ENCODE peak calls at places on chromosomes 5 and 9, in eight cellular contexts. E, V, L, B, U, R, Q and X are unnamed samples.

GRCh38 chr9:97803167-97804058 is 49.6 kb upstream of the FOXE1 start:
- DNase-seq in E (peak), V (peak), L (peak), B (peak), U (no peak), R (peak), Q (peak), X (peak)

GRCh38 chr9:125913551-125913950 is 166.4 kb downstream of the PBX3 start:
- DNase-seq in E (no peak), V (no peak), L (no peak), B (no peak), U (no peak), R (no peak), Q (no peak), X (no peak)

GRCh38 chr9:133715866-133716563 is 22.1 kb downstream of the SARDH start:
- DNase-seq in E (no peak), V (no peak), L (peak), B (no peak), U (no peak), R (peak), Q (no peak), X (no peak)

GRCh38 chr5:135221187-135221473 is 177.9 kb downstream of the MACROH2A1 start:
- DNase-seq in E (no peak), V (no peak), L (peak), B (peak), U (no peak), R (no peak), Q (no peak), X (no peak)

GRCh38 chr5:102312586-102312985 is 16.5 kb upstream of the SLCO4C1 start:
- DNase-seq in E (no peak), V (no peak), L (no peak), B (no peak), U (no peak), R (no peak), Q (no peak), X (peak)

GRCh38 chr9:22916148-22916547 is 469.5 kb downstream of the DMRTA1 start:
- DNase-seq in E (no peak), V (no peak), L (no peak), B (no peak), U (no peak), R (no peak), Q (no peak), X (no peak)

GRCh38 chr5:61059499-61059898 is 102.8 kb downstream of the SMIM15 start:
- DNase-seq in E (no peak), V (no peak), L (no peak), B (no peak), U (no peak), R (no peak), Q (no peak), X (no peak)

GRCh38 chr5:74149395-74149794 is 491.1 kb downstream of the ENC1 start:
- DNase-seq in E (peak), V (no peak), L (no peak), B (no peak), U (peak), R (peak), Q (peak), X (peak)

GRCh38 chr9:132834343-132834742 is 43.7 kb downstream of the AK8 start:
- DNase-seq in E (no peak), V (no peak), L (no peak), B (no peak), U (no peak), R (no peak), Q (no peak), X (no peak)

GRCh38 chr9:85112933-85113418 is 443.4 kb downstream of the NTRK2 start:
- DNase-seq in E (no peak), V (no peak), L (no peak), B (no peak), U (no peak), R (no peak), Q (no peak), X (no peak)

GRCh38 chr5:171367424-171368370 is 20.0 kb upstream of the NPM1 start:
- DNase-seq in E (no peak), V (no peak), L (peak), B (no peak), U (no peak), R (peak), Q (no peak), X (peak)

DNA sequence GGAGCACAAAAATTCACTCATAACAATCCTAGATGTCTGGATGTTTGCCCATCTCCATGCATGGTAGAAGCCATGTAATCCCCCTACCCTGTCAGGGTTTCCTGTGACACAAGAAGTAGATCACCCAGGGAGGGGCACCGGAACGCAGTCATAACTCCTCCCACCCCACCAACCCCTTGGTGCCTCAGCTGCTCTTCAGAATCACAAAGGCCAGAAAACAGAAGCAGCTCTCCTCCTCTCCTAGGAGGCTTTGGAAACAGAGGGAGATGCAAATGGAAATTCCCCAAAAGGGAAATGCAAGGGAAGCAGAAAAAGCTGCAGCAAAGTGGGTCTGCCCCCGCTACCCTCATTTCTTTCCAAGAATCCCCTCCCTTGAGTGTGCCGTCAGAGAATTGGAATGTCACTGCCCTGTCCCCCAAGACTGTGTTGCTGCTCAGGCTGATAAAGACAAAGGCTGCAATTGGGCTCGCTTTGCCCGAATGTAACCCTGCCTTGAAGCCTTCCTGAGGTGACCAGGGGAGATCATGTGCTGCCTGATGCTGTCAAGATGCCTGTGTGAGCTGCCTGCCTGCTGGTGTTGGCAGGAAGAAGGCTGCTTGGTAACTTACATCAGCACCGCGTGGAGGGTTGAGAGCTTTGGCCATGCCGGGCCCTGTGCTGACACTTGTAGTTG is 65.5 kb upstream of the ABCA1 start:
- DNase-seq in E (peak), V (peak), L (peak), B (peak), U (peak), R (peak), Q (peak), X (no peak)
- H3K4me3 ChIP-seq in E (no peak), V (no peak), L (no peak), B (no peak), U (peak), R (no peak), Q (no peak), X (no peak)

DNA sequence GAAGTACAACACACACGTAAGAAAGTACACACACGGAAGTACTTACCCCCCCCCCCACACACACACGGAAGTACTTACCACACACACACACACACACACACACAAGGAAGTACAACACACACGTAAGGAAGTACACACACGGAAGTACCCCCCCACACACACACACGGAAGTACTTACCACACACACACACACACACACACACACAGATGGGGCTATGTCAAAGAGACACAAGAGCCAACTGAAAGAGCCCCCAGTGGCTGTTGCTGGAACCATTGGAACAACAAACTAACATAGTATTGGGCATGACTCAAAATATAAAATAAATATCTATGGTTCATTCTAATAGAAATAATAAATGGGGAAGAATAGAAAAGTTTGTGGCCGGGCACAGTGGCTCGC is 4.9 kb upstream of the MAPK9 start:
- DNase-seq in E (no peak), V (no peak), L (no peak), B (no peak), U (no peak), R (peak), Q (no peak), X (no peak)
- H3K27ac ChIP-seq in E (no peak), V (no peak), L (no peak), B (no peak), U (no peak), R (no peak), Q (no peak), X (no peak)

DNA sequence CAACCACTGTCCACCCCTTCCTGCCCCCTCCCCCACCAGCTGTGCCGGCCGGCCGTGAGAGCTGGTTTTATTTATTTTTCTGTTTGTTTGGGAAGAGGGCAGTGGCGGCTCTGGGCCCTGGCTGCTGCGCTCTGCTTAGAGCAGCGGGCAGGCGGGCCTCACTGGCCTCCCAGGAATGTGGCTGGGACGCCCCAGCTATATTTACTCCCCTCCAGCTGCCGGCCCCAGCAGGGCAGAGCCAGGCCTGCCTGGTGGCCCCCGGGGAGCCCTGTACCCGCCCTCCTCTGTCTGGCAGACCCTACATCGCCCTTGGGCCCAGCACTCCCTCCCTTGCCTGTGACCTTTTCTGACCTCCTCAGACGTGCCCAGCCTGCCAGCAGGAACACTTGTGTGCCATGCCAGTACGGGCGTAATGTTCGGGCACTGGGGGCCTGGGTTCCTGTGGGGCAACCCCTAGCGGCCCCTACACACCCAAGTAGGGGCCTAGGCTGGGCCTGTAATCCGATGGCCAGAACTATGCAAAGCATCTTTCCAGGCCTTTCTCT is 7.7 kb downstream of the CXXC5 start:
- DNase-seq in E (peak), V (no peak), L (peak), B (no peak), U (no peak), R (peak), Q (no peak), X (no peak)
- H3K4me3 ChIP-seq in E (peak), V (peak), L (no peak), B (no peak), U (peak), R (no peak), Q (no peak), X (no peak)

DNA sequence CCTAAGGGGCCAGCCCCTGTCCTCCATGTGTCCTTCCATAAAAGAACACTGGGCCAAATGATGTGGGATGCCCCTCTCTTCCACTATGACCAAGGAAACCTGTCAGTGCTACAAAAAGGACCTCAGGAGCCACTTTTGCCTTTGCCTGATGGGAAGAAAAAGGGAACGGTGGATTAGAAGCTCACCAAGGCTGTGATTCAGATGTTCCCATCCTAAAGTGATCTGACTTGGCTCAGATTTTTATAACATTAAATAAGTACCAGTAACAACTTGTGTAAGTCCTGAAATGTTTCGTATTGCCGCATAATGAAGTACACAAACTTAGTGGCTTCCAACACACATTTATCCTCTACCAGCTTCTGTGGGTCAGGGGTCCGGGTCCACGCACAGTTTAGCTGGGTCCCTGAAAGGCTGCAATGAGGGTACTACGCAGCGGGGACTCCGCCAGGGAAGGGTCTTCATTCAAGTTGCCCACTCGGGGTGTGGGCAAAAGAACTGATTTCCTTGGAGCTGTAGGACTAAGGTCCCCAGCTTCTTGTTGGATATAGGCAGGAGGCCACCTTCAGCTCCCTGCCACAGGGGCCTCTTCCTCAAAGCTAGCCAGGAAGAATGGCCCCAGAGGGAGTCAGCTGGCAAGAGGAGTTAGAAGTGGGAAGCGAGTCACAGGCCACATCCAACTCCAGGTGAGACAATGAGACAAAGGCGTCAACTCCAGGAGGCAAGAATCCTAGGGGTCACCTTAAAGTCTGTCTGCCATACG is 60.4 kb downstream of the RAPGEF1 start:
- DNase-seq in E (no peak), V (no peak), L (no peak), B (no peak), U (no peak), R (no peak), Q (no peak), X (no peak)
- H3K27ac ChIP-seq in E (peak), V (peak), L (peak), B (peak), U (peak), R (peak), Q (peak), X (peak)

DNA sequence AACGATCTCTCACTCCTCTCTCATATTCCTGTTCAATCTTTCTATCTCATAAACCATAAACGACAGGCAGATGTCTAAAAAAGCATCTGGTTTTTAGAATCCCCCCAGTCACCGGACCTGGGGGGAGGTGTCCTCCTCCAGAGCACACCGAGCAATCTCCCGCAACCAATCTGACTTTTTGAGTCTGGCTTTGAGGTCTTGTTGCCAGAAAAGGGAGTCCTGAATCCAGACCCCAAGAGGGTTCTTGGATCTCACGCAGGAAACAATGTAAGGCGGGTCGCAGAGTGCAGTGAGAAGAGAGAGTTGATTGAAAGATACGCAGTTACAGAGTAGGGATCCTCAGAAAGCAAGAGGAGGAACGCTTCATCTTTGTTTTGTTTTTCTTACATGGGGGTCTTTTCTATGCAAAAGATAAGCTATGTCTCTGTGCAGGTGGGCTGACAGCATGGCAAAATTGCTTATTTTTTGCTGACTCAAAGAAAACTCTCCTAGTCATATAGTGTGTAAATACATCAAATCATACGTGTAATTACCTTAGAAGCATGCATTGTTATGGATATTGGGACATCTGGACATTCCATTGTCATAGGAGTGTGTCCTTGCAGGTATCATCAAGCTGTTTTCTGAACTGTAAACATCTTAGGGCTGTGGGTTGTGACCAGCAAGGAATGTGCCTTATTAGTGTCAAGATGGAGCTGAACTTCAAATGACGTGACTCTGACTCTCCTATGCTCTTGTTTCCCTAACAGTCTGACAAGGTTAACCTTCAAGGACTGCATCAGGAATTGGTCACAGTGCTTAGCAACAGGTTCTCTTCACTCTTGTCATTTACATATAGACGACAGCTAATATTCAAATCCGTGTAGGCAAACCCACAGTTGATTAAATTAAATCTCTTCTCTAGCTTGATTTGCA is 159.3 kb upstream of the DAPK1 start:
- DNase-seq in E (no peak), V (no peak), L (no peak), B (peak), U (no peak), R (no peak), Q (no peak), X (no peak)
- H3K4me3 ChIP-seq in E (no peak), V (no peak), L (no peak), B (no peak), U (no peak), R (no peak), Q (no peak), X (no peak)

DNA sequence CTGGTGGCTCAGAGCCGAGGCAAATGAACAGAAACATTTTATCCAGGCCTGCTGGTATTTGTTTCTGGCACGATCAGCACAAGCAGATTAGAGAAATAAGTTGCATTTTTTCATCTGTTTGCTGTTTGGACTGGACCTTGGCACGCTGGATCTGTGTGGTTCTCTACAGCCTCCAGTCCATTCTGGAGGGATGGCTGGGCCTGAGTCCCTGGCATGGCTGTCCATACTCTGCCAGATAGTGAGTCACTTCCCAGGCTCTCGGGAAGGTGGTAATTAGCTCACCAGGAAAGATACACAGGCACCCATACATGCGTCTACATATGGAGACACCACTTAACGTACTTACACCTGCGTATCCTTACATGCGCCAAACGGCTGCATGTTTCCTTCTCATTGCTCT is 78.6 kb downstream of the SPRY4 start:
- DNase-seq in E (no peak), V (peak), L (no peak), B (no peak), U (peak), R (peak), Q (no peak), X (peak)
- H3K27ac ChIP-seq in E (peak), V (peak), L (no peak), B (peak), U (peak), R (no peak), Q (peak), X (peak)

GRCh38 chr5:160702856-160703453 is 149.1 kb downstream of the ATP10B start:
- DNase-seq in E (no peak), V (no peak), L (no peak), B (no peak), U (no peak), R (no peak), Q (no peak), X (peak)
- H3K4me3 ChIP-seq in E (no peak), V (no peak), L (no peak), B (no peak), U (no peak), R (no peak), Q (no peak), X (no peak)

DNA sequence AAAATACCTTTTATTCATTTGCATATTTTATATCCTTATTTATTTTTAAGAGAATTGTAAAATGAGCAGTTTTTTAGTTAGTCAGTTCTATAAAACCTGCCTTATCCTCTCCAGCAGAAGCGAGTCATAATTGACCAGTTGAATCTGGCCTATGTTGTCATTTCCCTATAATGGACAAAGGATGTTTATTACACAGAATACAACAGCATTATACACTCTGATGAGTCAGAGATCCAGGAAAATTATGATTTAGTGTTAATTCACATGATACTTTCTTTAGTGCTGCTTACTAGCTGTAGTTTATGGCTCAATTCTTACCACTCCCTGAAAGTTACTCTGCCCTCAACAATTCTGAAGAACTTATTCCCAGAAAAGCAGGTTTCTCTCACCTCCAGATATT is 26.8 kb upstream of the LURAP1L start:
- DNase-seq in E (no peak), V (no peak), L (no peak), B (no peak), U (no peak), R (peak), Q (no peak), X (peak)
- H3K27ac ChIP-seq in E (no peak), V (no peak), L (no peak), B (no peak), U (no peak), R (no peak), Q (peak), X (peak)

DNA sequence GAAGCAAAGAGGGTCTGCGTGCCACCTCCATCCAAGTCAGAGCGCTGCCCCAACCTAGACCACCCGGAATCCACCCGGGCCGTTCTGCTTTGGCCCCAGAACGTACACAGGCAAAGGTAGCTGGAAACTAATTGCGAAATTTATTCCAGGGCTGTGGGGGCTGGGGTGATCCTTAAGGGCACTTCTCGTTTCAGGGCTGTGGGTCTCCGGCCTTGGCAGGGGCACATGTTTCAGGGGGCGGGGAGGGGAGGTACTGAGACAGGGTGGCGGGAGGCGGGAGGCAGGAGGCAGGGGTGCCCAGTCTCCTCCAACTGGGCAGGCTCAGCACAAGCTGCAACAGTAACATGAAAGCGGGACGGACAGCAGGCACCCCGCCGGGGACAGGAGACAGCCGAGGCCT is 26.1 kb downstream of the NR5A1 start:
- DNase-seq in E (no peak), V (no peak), L (no peak), B (no peak), U (no peak), R (no peak), Q (no peak), X (no peak)
- H3K4me3 ChIP-seq in E (no peak), V (no peak), L (no peak), B (no peak), U (no peak), R (no peak), Q (no peak), X (no peak)

GRCh38 chr5:37991267-37991902 is 151.5 kb upstream of the GDNF start:
- DNase-seq in E (no peak), V (no peak), L (no peak), B (no peak), U (no peak), R (no peak), Q (no peak), X (no peak)
- H3K27ac ChIP-seq in E (no peak), V (no peak), L (no peak), B (peak), U (no peak), R (no peak), Q (no peak), X (no peak)